ENCODE peak calls at places on chromosome 2, in nine cellular contexts. E, M, K, Z, O, W, C, U and Q are unnamed samples. For H3K4me1, the result is how much of the 10 kb centered on the place peaks cover.

GRCh38 chr2:150876201-150877085 is 385.2 kb downstream of the RBM43 start:
- DNase-seq in U (no peak), W (no peak), M (no peak), E (no peak), K (no peak), O (peak), Z (no peak), C (no peak), Q (no peak)

GRCh38 chr2:141055526-141055925 is 1075.3 kb downstream of the LRP1B start:
- DNase-seq in E (no peak), K (no peak), Z (no peak), O (peak), M (no peak), U (no peak), C (no peak), W (no peak), Q (no peak)

GRCh38 chr2:189221811-189222210 is 42.2 kb upstream of the COL5A2 start:
- DNase-seq in U (no peak), K (no peak), W (no peak), E (no peak), O (peak), Z (no peak), M (no peak), C (no peak), Q (no peak)

GRCh38 chr2:137117385-137117784 is 352.0 kb downstream of the THSD7B start:
- DNase-seq in U (no peak), Z (no peak), C (no peak), W (no peak), E (no peak), M (no peak), K (no peak), O (no peak), Q (no peak)

GRCh38 chr2:157662401-157662800 is 33.7 kb upstream of the ACVR1C start:
- DNase-seq in C (no peak), Z (no peak), W (no peak), O (no peak), E (no peak), K (no peak), U (no peak), M (no peak), Q (no peak)

GRCh38 chr2:79713131-79713785 is 200.4 kb downstream of the CTNNA2 start:
- DNase-seq in E (no peak), C (no peak), O (no peak), M (no peak), W (no peak), Z (no peak), K (no peak), U (no peak), Q (no peak)

GRCh38 chr2:19312949-19313348 is 45.5 kb downstream of the OSR1 start:
- DNase-seq in C (no peak), W (no peak), O (peak), M (no peak), U (no peak), Z (no peak), K (peak), E (no peak), Q (peak)

GRCh38 chr2:105431367-105432088 is 32.7 kb upstream of the FHL2 start:
- DNase-seq in O (peak), W (no peak), E (no peak), C (no peak), U (no peak), M (peak), Z (no peak), K (no peak), Q (peak)

GRCh38 chr2:233263045-233263570 is 11.6 kb downstream of the ATG16L1 start:
- DNase-seq in C (no peak), E (no peak), O (no peak), M (no peak), W (no peak), U (no peak), K (no peak), Z (no peak), Q (no peak)

GRCh38 chr2:104518256-104518655 is 335.7 kb upstream of the POU3F3 start:
- DNase-seq in K (no peak), E (no peak), M (no peak), U (no peak), C (no peak), W (no peak), Z (no peak), O (no peak), Q (no peak)

GRCh38 chr2:85433511-85434089 is 15.1 kb downstream of the SH2D6 start:
- DNase-seq in C (no peak), U (no peak), M (peak), E (no peak), O (peak), Z (no peak), W (no peak), K (no peak), Q (peak)

GRCh38 chr2:32572737-32573136 is 55.1 kb upstream of the TTC27 start:
- DNase-seq in U (no peak), K (peak), Z (no peak), W (no peak), E (no peak), C (no peak), O (no peak), M (no peak), Q (no peak)

GRCh38 chr2:131076707-131077106 is 16.6 kb downstream of the FAM168B start:
- DNase-seq in W (no peak), E (no peak), M (no peak), Z (no peak), K (no peak), U (no peak), O (no peak), C (no peak), Q (no peak)

GRCh38 chr2:2152451-2152850 is 178.6 kb downstream of the MYT1L start:
- DNase-seq in Z (no peak), U (no peak), M (no peak), K (no peak), O (no peak), C (no peak), E (no peak), W (no peak), Q (no peak)

GRCh38 chr2:218397502-218398436 is 1.9 kb upstream of the CTDSP1 start:
- DNase-seq in E (peak), U (peak), Z (peak), W (peak), M (peak), O (peak), C (peak), K (peak), Q (peak)

GRCh38 chr2:219331560-219332213 is 857 bp downstream of the RESP18 start:
- DNase-seq in W (no peak), E (no peak), C (peak), U (peak), K (no peak), Z (no peak), M (peak), O (peak), Q (peak)

GRCh38 chr2:217069263-217070042 is 209.6 kb upstream of the TNP1 start:
- DNase-seq in K (no peak), U (no peak), Z (no peak), E (no peak), M (no peak), O (peak), W (no peak), C (no peak), Q (no peak)

GRCh38 chr2:40343904-40344303 is 108.0 kb downstream of the SLC8A1 start:
- DNase-seq in C (no peak), U (no peak), K (no peak), W (no peak), M (no peak), Z (no peak), O (peak), E (no peak), Q (no peak)

GRCh38 chr2:30752811-30753210 is 54.4 kb downstream of the CAPN13 start:
- DNase-seq in W (peak), Z (no peak), O (no peak), M (no peak), C (no peak), K (no peak), U (no peak), E (no peak), Q (no peak)

GRCh38 chr2:96918754-96919550 is 49.1 kb upstream of the SEMA4C start:
- DNase-seq in W (no peak), K (no peak), M (peak), C (no peak), O (no peak), Z (no peak), E (peak), U (no peak), Q (no peak)

GRCh38 chr2:219638217-219638947 is 11.0 kb downstream of the SLC4A3 start:
- DNase-seq in C (no peak), Z (no peak), O (no peak), K (no peak), E (no peak), M (no peak), U (no peak), W (no peak), Q (peak)

GRCh38 chr2:55482186-55482945 is 37.2 kb upstream of the CFAP36 start:
- DNase-seq in K (no peak), W (no peak), E (no peak), C (no peak), Z (no peak), U (no peak), O (peak), M (no peak), Q (no peak)

GRCh38 chr2:173649527-173650219 is 295.0 kb downstream of the CDCA7 start:
- DNase-seq in M (no peak), U (no peak), W (no peak), K (no peak), E (no peak), C (no peak), Z (no peak), O (no peak), Q (no peak)

GRCh38 chr2:129712586-129712985 is 266.9 kb upstream of the RAB6C start:
- DNase-seq in W (no peak), O (no peak), K (no peak), M (no peak), U (no peak), E (no peak), C (no peak), Z (no peak), Q (no peak)

GRCh38 chr2:50077190-50077589 is 922.9 kb upstream of the FSHR start:
- DNase-seq in Z (no peak), E (no peak), M (no peak), O (no peak), U (no peak), W (no peak), C (no peak), K (no peak), Q (no peak)

GRCh38 chr2:218398437-218399390 is 954 bp upstream of the CTDSP1 start:
- DNase-seq in U (peak), Z (peak), W (peak), K (peak), E (peak), M (peak), C (peak), O (peak), Q (peak)

GRCh38 chr2:226189061-226189460 is 610.6 kb downstream of the IRS1 start:
- DNase-seq in Z (no peak), K (no peak), C (no peak), U (no peak), W (no peak), E (no peak), O (no peak), M (no peak), Q (no peak)

GRCh38 chr2:8540552-8541055 is 141.3 kb upstream of the ID2 start:
- DNase-seq in Z (no peak), M (no peak), W (no peak), E (no peak), O (no peak), U (no peak), C (no peak), K (no peak), Q (no peak)

DNA sequence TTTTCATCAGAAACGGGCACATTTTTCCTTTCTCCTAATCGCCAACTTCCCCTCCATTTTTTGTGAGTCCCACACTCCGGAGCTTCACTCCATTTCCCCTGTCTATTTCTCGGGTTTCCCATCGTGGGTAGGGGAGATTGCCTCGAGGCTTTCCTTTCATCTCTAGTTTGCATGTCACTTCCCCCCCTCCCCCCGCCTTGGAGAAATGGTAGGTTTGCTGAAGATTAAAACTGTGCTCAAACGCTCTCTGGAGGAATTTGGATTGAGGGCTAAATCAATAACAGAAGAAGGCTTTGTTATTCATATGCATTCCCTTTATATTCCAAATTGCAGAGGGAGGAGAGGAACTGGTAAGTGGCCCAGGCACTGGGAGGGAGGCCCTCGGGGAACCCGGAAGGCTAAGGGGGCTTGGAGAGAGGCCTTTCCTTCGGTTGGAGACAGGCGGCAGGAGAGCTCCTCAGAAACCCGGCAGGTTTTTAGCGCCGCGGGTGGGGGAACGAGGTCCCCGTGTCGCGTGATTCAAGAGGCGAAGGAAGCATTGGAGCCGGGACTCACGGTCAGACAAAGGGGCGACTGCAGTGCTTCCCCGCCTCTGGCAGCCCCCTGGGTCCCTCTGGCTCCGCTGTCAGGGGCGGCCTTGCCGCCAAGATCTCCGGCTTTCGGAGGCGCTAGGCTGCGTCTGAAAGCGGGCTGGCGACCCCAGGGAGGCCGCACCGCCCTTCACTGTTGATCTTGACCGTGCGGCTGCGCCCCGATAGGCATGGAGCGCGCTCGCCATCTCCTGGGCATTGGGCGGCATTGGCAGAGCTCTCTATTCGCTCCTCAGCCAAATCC is 2.4 kb upstream of the HOXD12 start:
- DNase-seq in M (peak), W (peak), Z (peak), K (peak), U (no peak), E (peak), C (peak), O (peak), Q (peak)
- H3K4me3 ChIP-seq in M (no peak), W (peak), Z (peak), K (peak), U (peak), E (peak), C (no peak), O (peak), Q (peak)

GRCh38 chr2:23496456-23496855 is 111.5 kb downstream of the KLHL29 start:
- DNase-seq in E (peak), M (peak), K (no peak), O (no peak), C (peak), U (no peak), W (peak), Z (no peak), Q (no peak)

GRCh38 chr2:23498941-23499340 is 114.0 kb downstream of the KLHL29 start:
- DNase-seq in K (no peak), Z (no peak), E (no peak), C (no peak), O (peak), W (no peak), U (no peak), M (no peak), Q (peak)

GRCh38 chr2:23495661-23496114 is 110.7 kb downstream of the KLHL29 start:
- DNase-seq in M (peak), U (no peak), O (no peak), E (peak), Z (no peak), W (peak), C (peak), K (no peak), Q (peak)

GRCh38 chr2:23497063-23497462 is 112.1 kb downstream of the KLHL29 start:
- DNase-seq in M (peak), E (no peak), U (no peak), K (no peak), C (peak), O (peak), W (peak), Z (no peak), Q (peak)

GRCh38 chr2:23497536-23497935 is 112.6 kb downstream of the KLHL29 start:
- DNase-seq in W (no peak), M (no peak), E (no peak), Z (no peak), O (no peak), C (peak), K (no peak), U (no peak), Q (no peak)
- H3K4me1 ChIP-seq in W (under half), M (under half), E (under half), Z (under half), O (under half), C (under half), K (under half), U (under half), Q (under half)

GRCh38 chr2:46945671-46946070 is 30.1 kb upstream of the MCFD2 start:
- DNase-seq in U (no peak), W (no peak), Z (no peak), C (no peak), O (no peak), K (no peak), M (no peak), E (no peak), Q (no peak)
- H3K27ac ChIP-seq in U (no peak), W (no peak), Z (no peak), C (no peak), O (no peak), K (peak), M (no peak), E (no peak), Q (no peak)

DNA sequence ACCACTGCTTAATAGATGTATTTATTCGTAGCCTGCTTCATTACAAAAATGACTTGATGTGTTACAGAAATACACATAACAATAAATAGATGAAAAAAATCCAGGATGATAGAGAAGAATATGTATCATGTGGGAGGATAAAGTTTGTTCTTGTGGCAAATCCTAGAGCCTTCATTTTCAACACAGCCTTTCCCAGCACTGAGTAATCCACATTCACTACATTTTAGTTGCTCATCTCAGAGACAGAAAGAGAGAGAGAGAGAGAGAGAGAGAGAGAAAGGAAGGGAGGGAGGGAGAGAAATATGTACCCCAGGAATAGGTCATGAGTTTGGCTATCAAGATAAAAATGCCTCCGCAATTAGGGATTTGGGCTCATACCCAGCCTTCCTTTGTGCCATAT is 144.3 kb downstream of the RBMS1 start:
- DNase-seq in C (no peak), E (no peak), Z (no peak), K (no peak), U (no peak), M (no peak), W (no peak), O (peak), Q (no peak)
- H3K4me3 ChIP-seq in C (no peak), E (no peak), Z (no peak), K (no peak), U (no peak), M (no peak), W (no peak), O (no peak), Q (no peak)

DNA sequence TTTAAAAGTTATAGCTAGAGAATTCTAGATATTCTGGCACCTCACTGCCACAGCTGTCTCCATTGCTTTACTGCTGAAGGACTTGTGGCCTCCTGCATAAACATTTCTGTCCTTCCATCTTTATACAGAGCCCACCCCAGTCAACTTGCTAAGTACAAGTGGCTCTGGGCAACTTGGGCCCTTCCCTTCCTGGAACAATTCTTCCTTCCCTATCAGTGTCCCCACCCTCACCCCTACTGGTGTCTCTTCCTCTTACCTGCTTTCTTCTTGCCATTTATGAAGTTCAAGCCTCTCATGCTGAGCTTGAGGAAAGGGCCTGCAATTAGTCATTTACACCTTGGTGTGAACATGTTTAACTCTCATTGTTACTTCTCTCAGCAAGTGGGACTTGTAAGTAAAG is 45.0 kb downstream of the ARHGAP25 start:
- DNase-seq in E (no peak), Z (no peak), O (no peak), K (no peak), U (no peak), C (no peak), W (no peak), M (no peak), Q (no peak)
- H3K4me1 ChIP-seq in E (half or more), Z (half or more), O (under half), K (half or more), U (under half), C (under half), W (half or more), M (under half), Q (under half)

GRCh38 chr2:221999702-222000101 is 299.1 kb downstream of the PAX3 start:
- DNase-seq in E (no peak), C (no peak), O (peak), W (no peak), Z (no peak), M (no peak), K (no peak), U (no peak), Q (no peak)
- H3K27ac ChIP-seq in E (no peak), C (no peak), O (no peak), W (no peak), Z (no peak), M (no peak), K (no peak), U (no peak), Q (no peak)

DNA sequence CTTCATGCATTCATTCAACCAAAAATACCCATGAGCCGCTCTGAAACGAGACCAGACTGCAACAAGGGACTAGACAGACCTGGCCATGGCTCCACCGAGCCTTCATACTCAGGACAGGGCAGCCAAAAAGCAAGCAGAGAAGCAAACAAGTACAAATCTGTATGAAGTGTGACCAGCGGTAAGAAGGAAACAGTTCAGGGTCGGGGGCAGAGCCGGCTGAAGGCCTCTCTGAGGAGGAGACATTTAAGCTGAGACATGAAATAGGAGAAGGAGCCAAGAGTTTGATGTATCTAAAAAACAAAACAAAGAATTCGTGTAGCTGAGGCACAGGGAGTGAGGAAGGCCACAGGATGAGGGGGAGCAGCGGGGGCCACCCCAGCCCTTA is 21.3 kb upstream of the SLC66A3 start:
- DNase-seq in W (peak), E (no peak), K (no peak), U (no peak), Z (no peak), C (no peak), M (no peak), O (no peak), Q (no peak)
- H3K4me3 ChIP-seq in W (no peak), E (no peak), K (no peak), U (peak), Z (no peak), C (no peak), M (no peak), O (no peak), Q (no peak)

DNA sequence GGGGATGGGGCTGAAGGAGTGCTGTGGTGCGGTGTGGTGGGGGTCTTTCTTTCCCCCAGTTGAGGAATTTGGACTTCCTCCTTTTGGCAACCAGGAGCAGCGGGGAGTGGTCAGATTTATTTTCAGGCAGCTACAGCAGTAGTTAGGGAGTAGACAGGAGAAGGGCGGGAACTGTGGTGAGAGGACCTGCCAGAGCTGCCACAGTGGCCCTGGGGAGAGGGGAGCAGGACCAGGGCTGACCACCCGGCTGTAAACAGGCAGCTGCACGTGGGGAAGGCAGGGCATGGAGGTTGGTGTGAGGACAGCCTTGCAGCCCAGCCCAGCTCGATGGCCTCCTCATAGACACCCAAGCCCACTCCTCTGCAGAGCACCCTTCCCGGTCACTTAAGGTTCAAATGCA is 197.2 kb downstream of the GLI2 start:
- DNase-seq in M (no peak), U (no peak), K (no peak), O (no peak), W (no peak), C (no peak), E (no peak), Z (no peak), Q (no peak)
- H3K4me1 ChIP-seq in M (under half), U (under half), K (under half), O (half or more), W (under half), C (under half), E (under half), Z (under half), Q (under half)